ENCODE peak calls at places on chromosomes 16 and 17, in seven cellular contexts. C is pancreas, U is body of pancreas, Q is kidney, N is left ventricle myocardium inferior, D is H1, E is OCI-LY7. A is an unnamed sample. For H3K4me1, the result is how much of the 10 kb centered on the place peaks cover.

GRCh38 chr16:28097500-28097899 is 34.0 kb upstream of the GSG1L start:
- DNase-seq in C (no peak), U (no peak), Q (peak), N (no peak), D (no peak), E (no peak), A (no peak)

GRCh38 chr16:89155184-89155679 is 16.3 kb upstream of the CDH15 start:
- DNase-seq in C (no peak), U (peak), Q (peak), N (peak), D (no peak), E (no peak), A (no peak)

GRCh38 chr17:74297941-74298340 is 23.9 kb downstream of the DNAI2 start:
- DNase-seq in C (no peak), U (no peak), Q (no peak), N (no peak), D (no peak), E (no peak), A (no peak)

GRCh38 chr17:5587431-5588032 is 3.2 kb upstream of the NLRP1 start:
- DNase-seq in C (no peak), U (peak), Q (no peak), N (no peak), D (no peak), E (peak), A (peak)

GRCh38 chr17:883586-883962 is 96.0 kb downstream of the NXN start:
- DNase-seq in C (no peak), U (no peak), Q (no peak), N (no peak), D (no peak), E (no peak), A (no peak)

GRCh38 chr17:57948169-57948554 is 7.0 kb downstream of the CUEDC1 start:
- DNase-seq in C (no peak), U (no peak), Q (peak), N (no peak), D (no peak), E (no peak), A (no peak)

GRCh38 chr17:31401456-31402254 is 10.2 kb downstream of the RAB11FIP4 start:
- DNase-seq in C (no peak), U (peak), Q (peak), N (no peak), D (no peak), E (no peak), A (peak)

GRCh38 chr17:13851889-13852288 is 217.4 kb upstream of the COX10 start:
- DNase-seq in C (no peak), U (no peak), Q (no peak), N (no peak), D (no peak), E (no peak), A (no peak)

GRCh38 chr16:2776500-2777139 is 460 bp downstream of the ELOB start:
- DNase-seq in C (no peak), U (no peak), Q (peak), N (no peak), D (no peak), E (peak), A (no peak)

GRCh38 chr17:31788956-31789355 is 70.1 kb downstream of the COPRS start:
- DNase-seq in C (no peak), U (no peak), Q (no peak), N (no peak), D (no peak), E (no peak), A (no peak)

GRCh38 chr16:3669067-3669466 is 14.6 kb downstream of the DNASE1 start:
- DNase-seq in C (no peak), U (no peak), Q (peak), N (no peak), D (no peak), E (no peak), A (no peak)

GRCh38 chr17:39793473-39793872 is 55.7 kb downstream of the GRB7 start:
- DNase-seq in C (no peak), U (no peak), Q (no peak), N (no peak), D (no peak), E (no peak), A (no peak)

GRCh38 chr16:13379266-13379665 is 477.9 kb downstream of the SHISA9 start:
- DNase-seq in C (no peak), U (no peak), Q (no peak), N (no peak), D (no peak), E (no peak), A (no peak)

GRCh38 chr16:75267631-75268264 is 16.3 kb upstream of the BCAR1 start:
- DNase-seq in C (peak), U (peak), Q (peak), N (peak), D (no peak), E (no peak), A (peak)

GRCh38 chr16:25636662-25637061 is 55.1 kb upstream of the HS3ST4 start:
- DNase-seq in C (no peak), U (no peak), Q (no peak), N (no peak), D (no peak), E (no peak), A (no peak)

GRCh38 chr16:85080923-85081498 is 31.3 kb downstream of the CIBAR2 start:
- DNase-seq in C (no peak), U (no peak), Q (peak), N (no peak), D (no peak), E (no peak), A (no peak)

GRCh38 chr17:64123114-64123513 is 6.8 kb downstream of the ERN1 start:
- DNase-seq in C (no peak), U (no peak), Q (no peak), N (no peak), D (no peak), E (no peak), A (peak)
- H3K4me1 ChIP-seq in C (under half), U (half or more), Q (under half), N (under half), D (under half), E (half or more), A (under half)

GRCh38 chr17:35984140-35984539 is 2.4 kb downstream of the CCL14 start:
- DNase-seq in C (no peak), U (no peak), Q (no peak), N (no peak), D (no peak), E (no peak), A (no peak)
- H3K4me3 ChIP-seq in C (no peak), U (no peak), Q (no peak), N (no peak), D (no peak), E (no peak), A (no peak)

GRCh38 chr17:71964559-71964958 is 156.3 kb upstream of the SOX9 start:
- DNase-seq in C (no peak), U (no peak), Q (no peak), N (no peak), D (no peak), E (no peak), A (no peak)

GRCh38 chr17:71963791-71964190 is 157.0 kb upstream of the SOX9 start:
- DNase-seq in C (no peak), U (no peak), Q (no peak), N (no peak), D (no peak), E (no peak), A (no peak)

GRCh38 chr17:71963341-71963740 is 157.5 kb upstream of the SOX9 start:
- DNase-seq in C (no peak), U (no peak), Q (no peak), N (no peak), D (no peak), E (no peak), A (no peak)

GRCh38 chr17:71959129-71959528 is 161.7 kb upstream of the SOX9 start:
- DNase-seq in C (no peak), U (no peak), Q (no peak), N (no peak), D (no peak), E (peak), A (no peak)
- TF ChIP-seq CTCF in C (no peak), U (peak), Q (no peak), N (peak), D (peak), E (peak), A (peak)

GRCh38 chr17:44122825-44123355 is 551 bp downstream of the HDAC5 start:
- DNase-seq in C (peak), U (no peak), Q (no peak), N (no peak), D (no peak), E (peak), A (peak)
- H3K4me1 ChIP-seq in C (under half), U (under half), Q (under half), N (half or more), D (under half), E (under half), A (under half)

GRCh38 chr17:68184816-68185436 is 62.9 kb upstream of the AMZ2 start:
- DNase-seq in C (no peak), U (no peak), Q (no peak), N (no peak), D (no peak), E (peak), A (peak)

GRCh38 chr17:68178831-68179230 is 69.0 kb upstream of the AMZ2 start:
- DNase-seq in C (no peak), U (no peak), Q (no peak), N (no peak), D (no peak), E (no peak), A (peak)

GRCh38 chr17:68182940-68183551 is 64.8 kb upstream of the AMZ2 start:
- DNase-seq in C (no peak), U (no peak), Q (no peak), N (no peak), D (no peak), E (peak), A (peak)

GRCh38 chr17:68182016-68182315 is 65.9 kb upstream of the AMZ2 start:
- DNase-seq in C (no peak), U (no peak), Q (no peak), N (no peak), D (no peak), E (peak), A (no peak)

DNA sequence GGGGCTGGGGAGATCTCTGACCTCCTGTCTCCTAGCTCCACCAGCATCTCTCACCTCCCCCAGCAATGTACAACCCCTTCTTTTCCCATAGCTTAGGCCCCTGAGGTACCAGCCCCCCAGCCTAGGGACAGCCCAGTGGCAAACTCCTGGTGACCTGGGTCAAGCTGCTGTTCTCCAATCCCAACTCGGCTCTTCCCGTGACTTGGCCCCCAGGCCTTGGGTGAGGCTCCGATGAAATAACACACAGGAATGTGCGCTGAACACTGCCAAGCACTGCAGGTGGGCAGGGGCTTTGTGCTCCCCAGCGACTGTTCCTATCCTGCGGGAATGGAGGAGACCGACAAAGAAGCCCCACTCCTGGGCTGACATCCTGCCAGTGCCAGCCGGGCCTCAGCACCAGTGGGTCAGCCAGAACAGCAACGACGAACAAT is 63.7 kb upstream of the AMZ2 start:
- DNase-seq in C (no peak), U (no peak), Q (peak), N (no peak), D (no peak), E (no peak), A (peak)
- H3K4me3 ChIP-seq in C (no peak), U (no peak), Q (no peak), N (no peak), D (no peak), E (peak), A (no peak)

DNA sequence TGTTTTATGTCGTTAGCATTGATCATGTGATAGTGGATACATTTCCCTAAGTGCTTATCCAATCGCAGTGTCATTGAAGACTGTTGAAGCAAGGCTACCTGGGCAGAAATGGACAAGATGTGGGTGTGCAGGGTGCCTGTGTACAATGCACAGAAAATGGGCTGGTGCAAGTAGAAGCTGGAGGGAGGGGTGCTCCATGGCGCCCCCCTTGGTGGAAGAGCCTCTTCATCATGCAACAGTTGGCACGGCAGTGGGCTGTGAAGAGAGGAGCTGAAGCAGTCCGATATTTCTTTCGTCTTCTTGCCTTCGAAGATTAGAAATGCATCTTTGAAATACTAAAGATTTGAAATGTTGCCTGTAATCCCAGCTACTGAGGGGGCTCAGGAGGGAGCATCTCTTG is 100.5 kb downstream of the PLCG2 start:
- DNase-seq in C (no peak), U (no peak), Q (no peak), N (no peak), D (no peak), E (peak), A (peak)
- TF ChIP-seq CTCF in C (no peak), U (no peak), Q (no peak), N (peak), D (peak), E (peak), A (peak)

GRCh38 chr16:66516808-66517585 is 32.9 kb downstream of the TK2 start:
- DNase-seq in C (peak), U (peak), Q (peak), N (peak), D (no peak), E (peak), A (peak)
- H3K4me1 ChIP-seq in C (under half), U (half or more), Q (under half), N (half or more), D (under half), E (under half), A (under half)

A was measured in endodermal cell.